ENCODE peak calls at places on chromosomes 1 and 21, in six cellular contexts. One of them, this sample, is unnamed.

GRCh38 chr1:68442822-68443556 is 6.8 kb downstream of the RPE65 start:
- DNase-seq in GM12878: no peak
- DNase-seq in GM12891: no peak
- DNase-seq in HepG2: peak; percentile 21
- DNase-seq in H1: no peak
- DNase-seq in K562: peak; percentile 39
- DNase-seq in this sample: no peak

GRCh38 chr1:30627206-30627605 is 96.2 kb downstream of the MATN1 start:
- DNase-seq in GM12878: no peak
- DNase-seq in GM12891: no peak
- DNase-seq in HepG2: no peak
- DNase-seq in H1: no peak
- DNase-seq in K562: no peak
- DNase-seq in this sample: no peak

GRCh38 chr1:224617410-224618361 is 1.6 kb downstream of the CNIH3 start:
- DNase-seq in GM12878: no peak
- DNase-seq in GM12891: no peak
- DNase-seq in HepG2: no peak
- DNase-seq in H1: no peak
- DNase-seq in K562: no peak
- DNase-seq in this sample: no peak

GRCh38 chr1:20551945-20552727 is at the start of gene FAM43B:
- DNase-seq in GM12878: no peak
- DNase-seq in GM12891: peak; percentile 50
- DNase-seq in HepG2: peak; percentile 88
- DNase-seq in H1: no peak
- DNase-seq in K562: peak; percentile 73
- DNase-seq in this sample: no peak

GRCh38 chr1:204366759-204367158 is 7.0 kb upstream of the PLEKHA6 start:
- DNase-seq in GM12878: no peak
- DNase-seq in GM12891: no peak
- DNase-seq in HepG2: no peak
- DNase-seq in H1: no peak
- DNase-seq in K562: peak; percentile 54
- DNase-seq in this sample: no peak

GRCh38 chr1:203328714-203329122 is 22.2 kb downstream of the FMOD start:
- DNase-seq in GM12878: no peak
- DNase-seq in GM12891: no peak
- DNase-seq in HepG2: peak; percentile 42
- DNase-seq in H1: no peak
- DNase-seq in K562: peak; percentile 80
- DNase-seq in this sample: no peak

GRCh38 chr21:35342440-35342839 is 293.3 kb upstream of the RUNX1 start:
- DNase-seq in GM12878: peak; percentile 17
- DNase-seq in GM12891: peak; percentile 23
- DNase-seq in HepG2: no peak
- DNase-seq in H1: no peak
- DNase-seq in K562: no peak
- DNase-seq in this sample: peak; percentile 7

GRCh38 chr1:178532392-178532791 is 19.5 kb downstream of the TEX35 start:
- DNase-seq in GM12878: no peak
- DNase-seq in GM12891: peak; percentile 77
- DNase-seq in HepG2: peak; percentile 57
- DNase-seq in H1: peak; percentile 54
- DNase-seq in K562: peak; percentile 89
- DNase-seq in this sample: peak; percentile 79

GRCh38 chr1:186799689-186800054 is 29.1 kb upstream of the PLA2G4A start:
- DNase-seq in GM12878: no peak
- DNase-seq in GM12891: no peak
- DNase-seq in HepG2: no peak
- DNase-seq in H1: no peak
- DNase-seq in K562: no peak
- DNase-seq in this sample: no peak

GRCh38 chr1:101166583-101167120 is 70.2 kb upstream of the S1PR1 start:
- DNase-seq in GM12878: no peak
- DNase-seq in GM12891: no peak
- DNase-seq in HepG2: no peak
- DNase-seq in H1: no peak
- DNase-seq in K562: no peak
- DNase-seq in this sample: no peak

GRCh38 chr1:21874778-21875547 is 62.1 kb downstream of the HSPG2 start:
- DNase-seq in GM12878: no peak
- DNase-seq in GM12891: no peak
- DNase-seq in HepG2: no peak
- DNase-seq in H1: no peak
- DNase-seq in K562: no peak
- DNase-seq in this sample: no peak

GRCh38 chr1:83499998-83500397 is 498.9 kb downstream of the TTLL7 start:
- DNase-seq in GM12878: peak; percentile 59
- DNase-seq in GM12891: no peak
- DNase-seq in HepG2: no peak
- DNase-seq in H1: no peak
- DNase-seq in K562: no peak
- DNase-seq in this sample: no peak

GRCh38 chr21:26909972-26910371 is 56.9 kb downstream of the ADAMTS5 start:
- DNase-seq in GM12878: no peak
- DNase-seq in GM12891: no peak
- DNase-seq in HepG2: no peak
- DNase-seq in H1: peak; percentile 25
- DNase-seq in K562: no peak
- DNase-seq in this sample: no peak

GRCh38 chr1:16205333-16205671 is 7.2 kb downstream of the ARHGEF19 start:
- DNase-seq in GM12878: no peak
- DNase-seq in GM12891: no peak
- DNase-seq in HepG2: no peak
- DNase-seq in H1: no peak
- DNase-seq in K562: no peak
- DNase-seq in this sample: no peak

GRCh38 chr1:16206547-16207317 is 5.7 kb downstream of the ARHGEF19 start:
- DNase-seq in GM12878: peak; percentile 71
- DNase-seq in GM12891: peak; percentile 83
- DNase-seq in HepG2: peak; percentile 93
- DNase-seq in H1: peak; percentile 96
- DNase-seq in K562: peak; percentile 96
- DNase-seq in this sample: peak; percentile 77

GRCh38 chr1:16207318-16208269 is 4.9 kb downstream of the ARHGEF19 start:
- DNase-seq in GM12878: no peak
- DNase-seq in GM12891: no peak
- DNase-seq in HepG2: no peak
- DNase-seq in H1: no peak
- DNase-seq in K562: peak; percentile 38
- DNase-seq in this sample: no peak

GRCh38 chr1:16204634-16205332 is 7.7 kb downstream of the ARHGEF19 start:
- DNase-seq in GM12878: no peak
- DNase-seq in GM12891: no peak
- DNase-seq in HepG2: peak; percentile 54
- DNase-seq in H1: no peak
- DNase-seq in K562: peak; percentile 42
- DNase-seq in this sample: no peak

DNA sequence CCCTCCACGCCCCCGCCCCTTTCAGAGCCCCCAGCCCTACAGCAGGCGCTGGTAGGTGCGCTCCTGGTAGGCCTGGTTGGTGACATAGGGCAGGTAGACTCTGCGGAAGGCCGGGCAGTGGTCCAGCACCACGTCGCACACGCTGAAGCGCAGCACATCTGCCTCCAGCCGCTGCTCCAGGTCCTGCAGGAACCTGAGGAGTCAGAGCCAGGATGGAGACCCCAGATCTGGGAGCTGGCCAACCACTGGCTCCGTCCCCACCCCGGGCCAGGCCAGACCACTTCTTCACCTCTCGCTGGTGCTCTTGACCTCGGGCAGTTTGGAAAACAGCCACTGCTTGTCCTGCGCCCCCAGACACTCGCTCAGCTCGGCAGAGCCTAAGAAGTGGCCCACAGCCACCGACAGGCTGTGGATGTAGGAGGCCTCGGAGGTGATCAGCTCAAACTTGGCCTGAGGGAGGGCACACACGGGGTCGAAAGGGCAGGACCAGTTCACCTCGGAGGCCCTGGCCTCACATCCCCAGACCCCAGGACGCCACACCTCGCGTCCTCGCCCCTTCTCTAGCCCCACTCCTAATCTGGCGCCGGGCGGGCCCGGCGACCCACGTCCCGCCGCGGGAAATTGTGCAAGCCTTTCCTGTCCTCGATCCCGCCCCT is 6.4 kb downstream of the ARHGEF19 start:
- DNase-seq in GM12878: no peak
- DNase-seq in GM12891: no peak
- DNase-seq in HepG2: no peak
- DNase-seq in H1: no peak
- DNase-seq in K562: no peak
- DNase-seq in this sample: no peak
- TF ChIP-seq POLR2A in GM12878: no peak
- TF ChIP-seq POLR2A in GM12891: no peak
- TF ChIP-seq POLR2A in HepG2: no peak
- TF ChIP-seq POLR2A in H1: peak; percentile 19
- TF ChIP-seq POLR2A in K562: no peak
- TF ChIP-seq POLR2A in this sample: no peak

GRCh38 chr1:85559890-85560289 is 20.7 kb upstream of the CCN1 start:
- DNase-seq in GM12878: no peak
- DNase-seq in GM12891: no peak
- DNase-seq in HepG2: no peak
- DNase-seq in H1: no peak
- DNase-seq in K562: no peak
- DNase-seq in this sample: no peak
- TF ChIP-seq TAF1 in GM12878: no peak
- TF ChIP-seq TAF1 in GM12891: no peak
- TF ChIP-seq TAF1 in HepG2: no peak
- TF ChIP-seq TAF1 in H1: no peak
- TF ChIP-seq TAF1 in K562: no peak
- TF ChIP-seq TAF1 in this sample: no peak

GRCh38 chr1:228172591-228173527 is 7.3 kb downstream of the IBA57 start:
- DNase-seq in GM12878: no peak
- DNase-seq in GM12891: no peak
- DNase-seq in HepG2: no peak
- DNase-seq in H1: no peak
- DNase-seq in K562: no peak
- DNase-seq in this sample: no peak

GRCh38 chr1:228176461-228177182 is 11.0 kb downstream of the IBA57 start:
- DNase-seq in GM12878: no peak
- DNase-seq in GM12891: no peak
- DNase-seq in HepG2: no peak
- DNase-seq in H1: no peak
- DNase-seq in K562: no peak
- DNase-seq in this sample: no peak

GRCh38 chr1:228176024-228176395 is 10.4 kb downstream of the IBA57 start:
- DNase-seq in GM12878: no peak
- DNase-seq in GM12891: no peak
- DNase-seq in HepG2: no peak
- DNase-seq in H1: no peak
- DNase-seq in K562: no peak
- DNase-seq in this sample: no peak

GRCh38 chr1:228175316-228176023 is 9.9 kb downstream of the IBA57 start:
- DNase-seq in GM12878: no peak
- DNase-seq in GM12891: no peak
- DNase-seq in HepG2: no peak
- DNase-seq in H1: no peak
- DNase-seq in K562: no peak
- DNase-seq in this sample: no peak

DNA sequence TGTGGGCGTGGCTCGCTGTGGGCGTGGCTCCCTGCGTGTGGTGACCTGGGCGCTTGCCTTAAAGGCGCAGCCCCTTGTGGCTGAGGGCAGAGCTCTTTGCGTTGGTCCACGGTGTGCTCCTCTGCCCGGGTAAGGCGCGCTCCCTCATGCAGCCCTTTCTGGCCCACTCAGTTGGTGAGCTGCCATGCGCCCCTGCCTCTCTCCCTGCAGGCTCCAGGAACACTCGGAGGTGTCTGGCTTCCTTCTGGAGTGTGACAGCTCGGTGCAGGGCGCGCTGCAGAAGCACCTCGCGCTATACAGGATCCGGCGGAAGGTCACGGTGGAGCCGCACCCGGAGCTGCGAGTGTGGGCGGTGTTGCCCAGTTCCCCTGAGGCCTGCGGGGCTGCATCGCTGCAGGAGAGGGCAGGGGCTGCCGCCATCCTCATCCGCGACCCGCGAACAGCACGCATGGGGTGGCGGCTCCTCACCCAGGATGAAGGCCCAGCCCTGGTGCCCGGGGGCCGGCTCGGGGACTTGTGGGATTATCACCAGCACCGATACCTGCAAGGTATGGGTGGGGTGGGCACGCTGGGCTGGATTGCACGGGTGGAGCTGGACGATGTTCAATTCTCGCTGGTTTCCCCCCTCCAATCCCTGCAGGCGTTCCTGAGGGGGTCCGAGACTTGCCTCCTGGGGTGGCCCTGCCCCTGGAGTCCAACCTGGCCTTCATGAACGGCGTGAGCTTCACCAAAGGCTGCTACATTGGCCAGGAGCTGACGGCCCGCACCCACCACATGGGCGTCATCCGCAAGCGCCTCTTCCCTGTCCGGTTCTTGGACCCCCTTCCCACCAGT is 9.1 kb downstream of the IBA57 start:
- DNase-seq in GM12878: no peak
- DNase-seq in GM12891: peak; percentile 60
- DNase-seq in HepG2: no peak
- DNase-seq in H1: no peak
- DNase-seq in K562: peak; percentile 94
- DNase-seq in this sample: no peak
- TF ChIP-seq POLR2A in GM12878: no peak
- TF ChIP-seq POLR2A in GM12891: no peak
- TF ChIP-seq POLR2A in HepG2: no peak
- TF ChIP-seq POLR2A in H1: peak; percentile 58
- TF ChIP-seq POLR2A in K562: no peak
- TF ChIP-seq POLR2A in this sample: no peak

DNA sequence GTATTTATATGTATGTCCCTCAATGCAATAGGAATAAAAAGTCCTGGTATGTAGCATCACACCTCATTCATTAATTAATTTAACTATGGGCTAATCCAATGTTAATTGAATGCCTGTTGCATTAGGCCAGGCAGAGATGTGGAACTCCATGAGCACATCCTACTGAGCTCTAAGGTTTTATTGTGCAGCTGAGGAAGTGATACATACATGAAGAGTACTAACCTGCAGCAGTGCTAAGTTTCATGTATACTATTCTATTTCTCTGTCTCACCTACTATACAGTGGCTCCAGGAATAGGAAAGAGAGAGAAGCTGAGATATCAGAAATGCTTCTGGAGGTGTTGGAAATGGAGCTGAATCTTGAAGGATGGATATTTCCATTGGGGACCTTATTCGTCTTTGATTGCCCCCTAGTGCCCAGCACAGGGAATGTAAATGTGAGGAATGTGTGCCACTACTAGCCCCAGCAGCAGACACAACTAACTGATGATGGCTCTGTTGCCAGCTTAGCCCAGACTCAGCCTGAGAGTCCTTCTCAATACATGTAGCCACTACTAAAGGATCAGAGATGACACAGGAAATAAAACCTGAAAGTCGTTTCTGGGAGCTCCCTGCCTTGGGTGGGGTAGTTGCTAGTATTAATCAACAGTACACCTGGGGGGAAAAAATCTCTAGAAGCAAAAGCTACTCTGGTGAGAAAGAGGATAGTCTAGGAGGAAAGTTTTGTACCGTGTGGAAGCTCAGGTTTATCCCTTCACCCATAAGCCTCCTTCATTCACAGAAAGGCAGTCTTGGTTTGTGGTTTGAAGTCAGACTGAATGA is 173.3 kb upstream of the FOXD3 start:
- DNase-seq in GM12878: no peak
- DNase-seq in GM12891: peak; percentile 3
- DNase-seq in HepG2: peak; percentile 32
- DNase-seq in H1: peak; percentile 21
- DNase-seq in K562: peak; percentile 22
- DNase-seq in this sample: no peak
- TF ChIP-seq TAF1 in GM12878: no peak
- TF ChIP-seq TAF1 in GM12891: no peak
- TF ChIP-seq TAF1 in HepG2: no peak
- TF ChIP-seq TAF1 in H1: no peak
- TF ChIP-seq TAF1 in K562: no peak
- TF ChIP-seq TAF1 in this sample: no peak

This sample was measured in GM12892.